ENCODE peak calls at places on chromosome 17, in seven cellular contexts. One of them, this sample, is unnamed. For H3K36me3, the result is how much of the 10 kb centered on the place peaks cover.

GRCh38 chr17:22171631-22172030 is 479.3 kb downstream of the KCNJ18 start:
- DNase-seq in PC-3: no peak
- DNase-seq in PC-9: no peak
- DNase-seq in transverse colon: no peak
- DNase-seq in MM.1S: no peak
- DNase-seq in effector memory CD4-positive, alpha-beta T cell: no peak
- DNase-seq in body of pancreas: no peak
- DNase-seq in this sample: no peak

GRCh38 chr17:10620823-10621222 is 36.3 kb downstream of the MYH3 start:
- DNase-seq in MM.1S: no peak
- DNase-seq in body of pancreas: peak
- DNase-seq in effector memory CD4-positive, alpha-beta T cell: no peak
- DNase-seq in transverse colon: no peak
- DNase-seq in PC-9: no peak
- DNase-seq in PC-3: peak
- DNase-seq in this sample: no peak

GRCh38 chr17:42775534-42776098 is 2.4 kb downstream of the VPS25 start:
- DNase-seq in MM.1S: peak
- DNase-seq in effector memory CD4-positive, alpha-beta T cell: no peak
- DNase-seq in PC-3: no peak
- DNase-seq in PC-9: no peak
- DNase-seq in transverse colon: no peak
- DNase-seq in body of pancreas: no peak
- DNase-seq in this sample: no peak

GRCh38 chr17:28335959-28336871 is 654 bp downstream of the TNFAIP1 start:
- DNase-seq in transverse colon: peak
- DNase-seq in MM.1S: no peak
- DNase-seq in effector memory CD4-positive, alpha-beta T cell: no peak
- DNase-seq in PC-9: peak
- DNase-seq in body of pancreas: peak
- DNase-seq in PC-3: peak
- DNase-seq in this sample: peak

GRCh38 chr17:31085563-31085962 is 9.2 kb upstream of the NF1 start:
- DNase-seq in MM.1S: no peak
- DNase-seq in transverse colon: no peak
- DNase-seq in body of pancreas: no peak
- DNase-seq in PC-9: no peak
- DNase-seq in effector memory CD4-positive, alpha-beta T cell: no peak
- DNase-seq in PC-3: peak
- DNase-seq in this sample: no peak

GRCh38 chr17:74599531-74599939 is 7.5 kb upstream of the CD300LD start:
- DNase-seq in transverse colon: no peak
- DNase-seq in body of pancreas: no peak
- DNase-seq in PC-9: no peak
- DNase-seq in MM.1S: no peak
- DNase-seq in effector memory CD4-positive, alpha-beta T cell: no peak
- DNase-seq in PC-3: no peak
- DNase-seq in this sample: no peak

GRCh38 chr17:13757871-13758270 is 156.1 kb upstream of the HS3ST3A1 start:
- DNase-seq in effector memory CD4-positive, alpha-beta T cell: no peak
- DNase-seq in body of pancreas: no peak
- DNase-seq in PC-9: no peak
- DNase-seq in PC-3: no peak
- DNase-seq in transverse colon: no peak
- DNase-seq in MM.1S: no peak
- DNase-seq in this sample: no peak

GRCh38 chr17:55710829-55711496 is 11.7 kb downstream of the TMEM100 start:
- DNase-seq in transverse colon: no peak
- DNase-seq in PC-3: no peak
- DNase-seq in effector memory CD4-positive, alpha-beta T cell: no peak
- DNase-seq in PC-9: no peak
- DNase-seq in MM.1S: no peak
- DNase-seq in body of pancreas: peak
- DNase-seq in this sample: no peak

GRCh38 chr17:2406271-2406902 is 5.5 kb upstream of the MNT start:
- DNase-seq in PC-3: peak
- DNase-seq in PC-9: peak
- DNase-seq in body of pancreas: no peak
- DNase-seq in transverse colon: peak
- DNase-seq in effector memory CD4-positive, alpha-beta T cell: no peak
- DNase-seq in MM.1S: no peak
- DNase-seq in this sample: no peak

GRCh38 chr17:622356-622755 is 92.3 kb downstream of the VPS53 start:
- DNase-seq in transverse colon: no peak
- DNase-seq in PC-9: no peak
- DNase-seq in effector memory CD4-positive, alpha-beta T cell: no peak
- DNase-seq in PC-3: peak
- DNase-seq in body of pancreas: no peak
- DNase-seq in MM.1S: no peak
- DNase-seq in this sample: no peak

GRCh38 chr17:65287040-65287439 is 149.9 kb downstream of the RGS9 start:
- DNase-seq in PC-9: no peak
- DNase-seq in PC-3: no peak
- DNase-seq in body of pancreas: no peak
- DNase-seq in MM.1S: no peak
- DNase-seq in effector memory CD4-positive, alpha-beta T cell: no peak
- DNase-seq in transverse colon: no peak
- DNase-seq in this sample: no peak

GRCh38 chr17:9598661-9599060 is 22.2 kb downstream of the CFAP52 start:
- DNase-seq in MM.1S: no peak
- DNase-seq in PC-3: peak
- DNase-seq in effector memory CD4-positive, alpha-beta T cell: no peak
- DNase-seq in transverse colon: no peak
- DNase-seq in PC-9: no peak
- DNase-seq in body of pancreas: no peak
- DNase-seq in this sample: no peak

GRCh38 chr17:10614536-10615155 is 42.5 kb downstream of the MYH3 start:
- DNase-seq in effector memory CD4-positive, alpha-beta T cell: no peak
- DNase-seq in PC-9: no peak
- DNase-seq in body of pancreas: peak
- DNase-seq in transverse colon: peak
- DNase-seq in PC-3: peak
- DNase-seq in MM.1S: peak
- DNase-seq in this sample: no peak

GRCh38 chr17:27381007-27381501 is 75.2 kb upstream of the KSR1 start:
- DNase-seq in body of pancreas: peak
- DNase-seq in effector memory CD4-positive, alpha-beta T cell: peak
- DNase-seq in MM.1S: peak
- DNase-seq in PC-9: no peak
- DNase-seq in transverse colon: peak
- DNase-seq in PC-3: peak
- DNase-seq in this sample: peak

GRCh38 chr17:58112970-58113631 is 29.9 kb downstream of the DYNLL2 start:
- DNase-seq in effector memory CD4-positive, alpha-beta T cell: peak
- DNase-seq in body of pancreas: peak
- DNase-seq in PC-9: peak
- DNase-seq in MM.1S: peak
- DNase-seq in transverse colon: peak
- DNase-seq in PC-3: peak
- DNase-seq in this sample: peak

GRCh38 chr17:29931253-29931932 is 1.4 kb upstream of the SSH2 start:
- DNase-seq in transverse colon: peak
- DNase-seq in PC-9: peak
- DNase-seq in effector memory CD4-positive, alpha-beta T cell: peak
- DNase-seq in PC-3: peak
- DNase-seq in MM.1S: peak
- DNase-seq in body of pancreas: peak
- DNase-seq in this sample: peak
- H3K27ac ChIP-seq in transverse colon: peak
- H3K27ac ChIP-seq in PC-9: no peak
- H3K27ac ChIP-seq in effector memory CD4-positive, alpha-beta T cell: peak
- H3K27ac ChIP-seq in PC-3: no peak
- H3K27ac ChIP-seq in MM.1S: peak
- H3K27ac ChIP-seq in body of pancreas: peak
- H3K27ac ChIP-seq in this sample: peak

DNA sequence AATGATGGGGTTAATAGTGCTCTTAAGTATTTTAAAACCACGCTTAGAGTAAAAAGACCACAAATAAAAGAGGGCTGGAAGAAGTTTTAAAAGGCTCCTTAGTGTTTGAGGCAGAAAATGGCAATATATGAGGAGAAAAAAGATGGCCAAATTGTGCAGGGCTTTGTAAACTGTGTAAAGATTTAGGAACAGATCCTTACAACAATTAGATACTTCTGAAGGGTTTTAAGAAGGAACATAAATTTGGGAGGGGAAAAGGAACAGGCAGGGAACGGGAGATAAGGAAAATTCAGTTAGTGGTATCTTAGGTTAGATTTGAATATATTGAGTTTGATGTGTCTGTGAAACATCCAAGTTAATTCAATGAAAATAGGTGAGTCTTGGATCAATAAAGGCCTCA is 12.7 kb downstream of the CDC27 start:
- DNase-seq in body of pancreas: no peak
- DNase-seq in transverse colon: no peak
- DNase-seq in PC-3: no peak
- DNase-seq in PC-9: no peak
- DNase-seq in effector memory CD4-positive, alpha-beta T cell: no peak
- DNase-seq in MM.1S: no peak
- DNase-seq in this sample: no peak
- H3K36me3 ChIP-seq in body of pancreas: under half
- H3K36me3 ChIP-seq in transverse colon: under half
- H3K36me3 ChIP-seq in PC-3: half or more
- H3K36me3 ChIP-seq in PC-9: under half
- H3K36me3 ChIP-seq in effector memory CD4-positive, alpha-beta T cell: under half
- H3K36me3 ChIP-seq in MM.1S: under half
- H3K36me3 ChIP-seq in this sample: under half

DNA sequence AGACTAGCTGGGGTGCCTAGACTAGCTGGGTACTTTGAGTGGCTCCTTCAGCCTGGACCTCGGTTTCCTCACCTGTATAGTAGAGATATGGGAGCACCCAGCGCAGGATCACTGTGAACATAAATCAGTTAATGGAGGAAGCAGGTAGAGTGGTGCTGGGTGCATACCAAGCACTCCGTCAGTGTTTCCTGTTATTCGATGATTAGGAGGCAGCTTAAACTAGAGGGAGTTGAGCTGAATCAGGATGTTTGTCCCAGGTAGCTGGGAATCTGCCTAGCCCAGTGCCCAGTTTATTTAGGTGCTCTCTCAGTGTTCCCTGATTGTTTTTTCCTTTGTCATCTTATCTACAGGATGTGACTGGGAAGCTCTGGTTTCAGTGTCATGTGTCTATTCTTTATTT is 8.4 kb upstream of the TMEM235 start:
- DNase-seq in body of pancreas: no peak
- DNase-seq in MM.1S: no peak
- DNase-seq in effector memory CD4-positive, alpha-beta T cell: no peak
- DNase-seq in PC-9: no peak
- DNase-seq in PC-3: no peak
- DNase-seq in transverse colon: no peak
- DNase-seq in this sample: no peak
- H3K27ac ChIP-seq in body of pancreas: no peak
- H3K27ac ChIP-seq in MM.1S: no peak
- H3K27ac ChIP-seq in effector memory CD4-positive, alpha-beta T cell: no peak
- H3K27ac ChIP-seq in PC-9: no peak
- H3K27ac ChIP-seq in PC-3: no peak
- H3K27ac ChIP-seq in transverse colon: no peak
- H3K27ac ChIP-seq in this sample: no peak

GRCh38 chr17:82599674-82600661 is 48.3 kb downstream of the WDR45B start:
- DNase-seq in body of pancreas: no peak
- DNase-seq in PC-9: no peak
- DNase-seq in MM.1S: no peak
- DNase-seq in effector memory CD4-positive, alpha-beta T cell: no peak
- DNase-seq in transverse colon: no peak
- DNase-seq in PC-3: no peak
- DNase-seq in this sample: no peak
- H3K36me3 ChIP-seq in body of pancreas: under half
- H3K36me3 ChIP-seq in PC-9: under half
- H3K36me3 ChIP-seq in MM.1S: under half
- H3K36me3 ChIP-seq in effector memory CD4-positive, alpha-beta T cell: under half
- H3K36me3 ChIP-seq in transverse colon: under half
- H3K36me3 ChIP-seq in PC-3: half or more
- H3K36me3 ChIP-seq in this sample: under half

GRCh38 chr17:75827291-75828050 is 16.7 kb downstream of the UNC13D start:
- DNase-seq in MM.1S: peak
- DNase-seq in PC-3: peak
- DNase-seq in body of pancreas: peak
- DNase-seq in PC-9: no peak
- DNase-seq in effector memory CD4-positive, alpha-beta T cell: peak
- DNase-seq in transverse colon: peak
- DNase-seq in this sample: peak
- H3K27ac ChIP-seq in MM.1S: no peak
- H3K27ac ChIP-seq in PC-3: no peak
- H3K27ac ChIP-seq in body of pancreas: no peak
- H3K27ac ChIP-seq in PC-9: peak
- H3K27ac ChIP-seq in effector memory CD4-positive, alpha-beta T cell: peak
- H3K27ac ChIP-seq in transverse colon: peak
- H3K27ac ChIP-seq in this sample: peak

DNA sequence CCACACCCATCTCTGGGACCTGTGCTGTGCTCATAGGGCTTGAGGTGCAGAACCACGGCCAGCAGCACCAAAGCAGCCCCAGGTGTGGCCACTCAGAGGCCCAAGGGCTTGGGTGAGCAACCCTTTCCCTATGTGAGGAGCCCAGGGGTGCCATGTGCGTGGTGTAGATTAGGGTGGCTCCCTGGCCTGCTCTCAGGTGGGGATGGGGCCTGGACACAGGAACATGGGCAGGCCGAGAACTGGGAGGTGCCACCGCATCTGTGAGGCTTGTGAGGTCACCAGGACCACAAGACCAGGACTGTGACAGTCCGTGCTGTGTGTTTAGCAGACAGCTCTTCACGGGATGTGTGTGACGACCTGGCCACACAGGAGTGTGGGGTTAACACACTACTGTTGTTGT is 103.5 kb upstream of the ZNF750 start:
- DNase-seq in PC-3: no peak
- DNase-seq in PC-9: no peak
- DNase-seq in body of pancreas: no peak
- DNase-seq in transverse colon: no peak
- DNase-seq in MM.1S: no peak
- DNase-seq in effector memory CD4-positive, alpha-beta T cell: no peak
- DNase-seq in this sample: no peak
- H3K36me3 ChIP-seq in PC-3: under half
- H3K36me3 ChIP-seq in PC-9: under half
- H3K36me3 ChIP-seq in body of pancreas: under half
- H3K36me3 ChIP-seq in transverse colon: under half
- H3K36me3 ChIP-seq in MM.1S: under half
- H3K36me3 ChIP-seq in effector memory CD4-positive, alpha-beta T cell: half or more
- H3K36me3 ChIP-seq in this sample: half or more

GRCh38 chr17:8053600-8053999 is 14.7 kb downstream of the ALOX15B start:
- DNase-seq in transverse colon: no peak
- DNase-seq in effector memory CD4-positive, alpha-beta T cell: no peak
- DNase-seq in PC-9: no peak
- DNase-seq in MM.1S: no peak
- DNase-seq in PC-3: no peak
- DNase-seq in body of pancreas: no peak
- DNase-seq in this sample: no peak

GRCh38 chr17:8056976-8057625 is 18.2 kb downstream of the ALOX15B start:
- DNase-seq in MM.1S: no peak
- DNase-seq in PC-3: peak
- DNase-seq in effector memory CD4-positive, alpha-beta T cell: no peak
- DNase-seq in body of pancreas: no peak
- DNase-seq in PC-9: no peak
- DNase-seq in transverse colon: no peak
- DNase-seq in this sample: no peak

GRCh38 chr17:8057691-8058114 is 18.8 kb downstream of the ALOX15B start:
- DNase-seq in transverse colon: no peak
- DNase-seq in effector memory CD4-positive, alpha-beta T cell: no peak
- DNase-seq in PC-9: peak
- DNase-seq in PC-3: peak
- DNase-seq in MM.1S: peak
- DNase-seq in body of pancreas: peak
- DNase-seq in this sample: peak

GRCh38 chr17:8056232-8056975 is 17.5 kb downstream of the ALOX15B start:
- DNase-seq in body of pancreas: peak
- DNase-seq in transverse colon: peak
- DNase-seq in effector memory CD4-positive, alpha-beta T cell: no peak
- DNase-seq in PC-3: peak
- DNase-seq in MM.1S: no peak
- DNase-seq in PC-9: peak
- DNase-seq in this sample: no peak

GRCh38 chr17:8055851-8056231 is 17.0 kb downstream of the ALOX15B start:
- DNase-seq in MM.1S: no peak
- DNase-seq in PC-3: no peak
- DNase-seq in transverse colon: no peak
- DNase-seq in body of pancreas: no peak
- DNase-seq in effector memory CD4-positive, alpha-beta T cell: no peak
- DNase-seq in PC-9: no peak
- DNase-seq in this sample: no peak
- H3K27ac ChIP-seq in MM.1S: no peak
- H3K27ac ChIP-seq in PC-3: peak
- H3K27ac ChIP-seq in transverse colon: peak
- H3K27ac ChIP-seq in body of pancreas: peak
- H3K27ac ChIP-seq in effector memory CD4-positive, alpha-beta T cell: no peak
- H3K27ac ChIP-seq in PC-9: peak
- H3K27ac ChIP-seq in this sample: no peak

This sample was measured in CD4-positive, CD25-positive, alpha-beta regulatory T cell.